ENCODE peak calls at places on chromosomes 16 and 17, in four cellular contexts. One of them, this sample, is unnamed.

GRCh38 chr16:80611930-80612327 is 71.1 kb downstream of the DYNLRB2 start:
- DNase-seq in lung: no peak
- DNase-seq in mucosa of descending colon: no peak
- DNase-seq in Peyer's patch: no peak
- DNase-seq in this sample: no peak

GRCh38 chr17:39704821-39705551 is 5.1 kb downstream of the ERBB2 start:
- DNase-seq in lung: no peak
- DNase-seq in mucosa of descending colon: no peak
- DNase-seq in Peyer's patch: no peak
- DNase-seq in this sample: no peak

GRCh38 chr16:3027983-3028715 is 4.3 kb downstream of the THOC6 start:
- DNase-seq in lung: peak; percentile 86
- DNase-seq in mucosa of descending colon: peak; percentile 95
- DNase-seq in Peyer's patch: peak; percentile 90
- DNase-seq in this sample: peak; percentile 93

GRCh38 chr16:88822281-88823040 is 10.7 kb upstream of the APRT start:
- DNase-seq in lung: no peak
- DNase-seq in mucosa of descending colon: no peak
- DNase-seq in Peyer's patch: no peak
- DNase-seq in this sample: no peak

GRCh38 chr16:52852978-52853377 is 199.7 kb downstream of the CHD9NB start:
- DNase-seq in lung: no peak
- DNase-seq in mucosa of descending colon: no peak
- DNase-seq in Peyer's patch: no peak
- DNase-seq in this sample: no peak

GRCh38 chr17:10613775-10614513 is 43.2 kb downstream of the MYH3 start:
- DNase-seq in lung: no peak
- DNase-seq in mucosa of descending colon: no peak
- DNase-seq in Peyer's patch: no peak
- DNase-seq in this sample: no peak

GRCh38 chr17:58484600-58484999 is 3.6 kb downstream of the HSF5 start:
- DNase-seq in lung: no peak
- DNase-seq in mucosa of descending colon: no peak
- DNase-seq in Peyer's patch: no peak
- DNase-seq in this sample: no peak

GRCh38 chr17:29237476-29238132 is 9.1 kb upstream of the CRYBA1 start:
- DNase-seq in lung: no peak
- DNase-seq in mucosa of descending colon: no peak
- DNase-seq in Peyer's patch: no peak
- DNase-seq in this sample: no peak

GRCh38 chr16:79055251-79055972 is 545.1 kb downstream of the MAF start:
- DNase-seq in lung: no peak
- DNase-seq in mucosa of descending colon: no peak
- DNase-seq in Peyer's patch: no peak
- DNase-seq in this sample: no peak

GRCh38 chr16:79213214-79213613 is 387.3 kb downstream of the MAF start:
- DNase-seq in lung: no peak
- DNase-seq in mucosa of descending colon: no peak
- DNase-seq in Peyer's patch: no peak
- DNase-seq in this sample: no peak

GRCh38 chr16:64952177-64952576 is 169.7 kb downstream of the CDH11 start:
- DNase-seq in lung: no peak
- DNase-seq in mucosa of descending colon: no peak
- DNase-seq in Peyer's patch: no peak
- DNase-seq in this sample: no peak

GRCh38 chr17:57902800-57903759 is 52.1 kb downstream of the CUEDC1 start:
- DNase-seq in lung: peak; percentile 94
- DNase-seq in mucosa of descending colon: peak; percentile 85
- DNase-seq in Peyer's patch: peak; percentile 33
- DNase-seq in this sample: no peak

GRCh38 chr16:88323041-88323440 is 59.7 kb upstream of the ZNF469 start:
- DNase-seq in lung: no peak
- DNase-seq in mucosa of descending colon: no peak
- DNase-seq in Peyer's patch: no peak
- DNase-seq in this sample: no peak

GRCh38 chr17:64781013-64781392 is 118.9 kb upstream of the SMURF2 start:
- DNase-seq in lung: no peak
- DNase-seq in mucosa of descending colon: no peak
- DNase-seq in Peyer's patch: no peak
- DNase-seq in this sample: no peak
- H3K4me1 ChIP-seq in lung: no peaks in the 10 kb centered on the region
- H3K4me1 ChIP-seq in mucosa of descending colon: peaks cover 43% of the 10 kb centered on the region
- H3K4me1 ChIP-seq in Peyer's patch: peaks cover 4% of the 10 kb centered on the region
- H3K4me1 ChIP-seq in this sample: peaks cover 4% of the 10 kb centered on the region

GRCh38 chr17:49491370-49491769 is 3.7 kb upstream of the NGFR start:
- DNase-seq in lung: no peak
- DNase-seq in mucosa of descending colon: no peak
- DNase-seq in Peyer's patch: no peak
- DNase-seq in this sample: no peak
- H3K4me1 ChIP-seq in lung: no peaks in the 10 kb centered on the region
- H3K4me1 ChIP-seq in mucosa of descending colon: peaks cover 13% of the 10 kb centered on the region
- H3K4me1 ChIP-seq in Peyer's patch: no peaks in the 10 kb centered on the region
- H3K4me1 ChIP-seq in this sample: no peaks in the 10 kb centered on the region

GRCh38 chr17:34099859-34100258 is 155.2 kb upstream of the CCL2 start:
- DNase-seq in lung: no peak
- DNase-seq in mucosa of descending colon: no peak
- DNase-seq in Peyer's patch: no peak
- DNase-seq in this sample: no peak

GRCh38 chr17:34095101-34095500 is 160.0 kb upstream of the CCL2 start:
- DNase-seq in lung: no peak
- DNase-seq in mucosa of descending colon: no peak
- DNase-seq in Peyer's patch: no peak
- DNase-seq in this sample: no peak

DNA sequence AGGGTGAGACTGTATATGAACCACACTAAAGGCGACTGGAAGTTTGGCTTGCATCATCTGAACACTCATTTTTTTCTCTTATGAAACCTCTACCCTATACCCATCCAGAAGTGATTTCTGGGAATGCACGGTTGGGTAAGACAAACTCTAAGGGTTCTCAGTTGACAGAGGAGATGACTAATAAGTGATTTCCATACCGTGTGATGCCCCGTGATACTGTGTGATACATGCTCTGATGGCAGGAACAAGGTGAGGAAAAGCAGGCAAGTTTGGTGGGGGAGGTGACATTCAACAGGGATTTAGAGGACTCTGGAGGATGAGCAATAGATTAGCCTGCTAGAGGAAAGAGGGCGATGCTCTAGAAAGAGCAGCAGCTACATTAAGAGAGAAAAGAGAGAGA is 156.4 kb upstream of the CCL2 start:
- DNase-seq in lung: no peak
- DNase-seq in mucosa of descending colon: no peak
- DNase-seq in Peyer's patch: no peak
- DNase-seq in this sample: no peak
- H3K4me1 ChIP-seq in lung: no peaks in the 10 kb centered on the region
- H3K4me1 ChIP-seq in mucosa of descending colon: no peaks in the 10 kb centered on the region
- H3K4me1 ChIP-seq in Peyer's patch: no peaks in the 10 kb centered on the region
- H3K4me1 ChIP-seq in this sample: no peaks in the 10 kb centered on the region

DNA sequence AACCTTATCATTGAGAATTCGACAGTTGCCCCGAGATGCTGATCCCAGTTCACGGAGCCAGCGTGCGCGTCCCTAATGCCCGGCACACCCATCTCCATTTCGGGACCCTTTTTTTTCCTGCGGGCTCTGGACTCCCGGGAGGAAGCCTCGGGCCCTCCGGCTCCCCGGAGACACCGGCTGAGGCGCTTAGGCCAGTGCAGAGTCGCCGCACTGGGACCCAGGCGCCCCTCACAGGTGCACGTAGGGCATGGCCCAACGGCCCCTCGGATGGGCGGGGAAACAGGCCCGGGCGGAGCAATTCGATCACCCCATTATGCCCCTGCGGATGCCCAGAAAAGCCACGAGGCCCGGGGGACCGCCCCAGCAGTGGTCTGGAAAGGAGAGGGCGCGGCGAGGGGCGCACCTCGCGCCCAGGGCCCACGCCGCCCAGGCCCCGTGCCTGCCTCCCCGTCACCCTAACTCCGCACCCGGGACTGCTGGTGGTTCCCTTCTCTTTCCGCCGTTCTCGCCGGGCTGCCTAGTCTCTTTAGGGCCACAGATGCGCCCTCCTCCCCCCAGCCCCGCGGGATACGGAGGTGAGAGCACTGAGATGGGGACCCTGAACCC is 18.5 kb upstream of the ZFHX3 start:
- DNase-seq in lung: no peak
- DNase-seq in mucosa of descending colon: no peak
- DNase-seq in Peyer's patch: no peak
- DNase-seq in this sample: no peak
- H3K4me1 ChIP-seq in lung: peaks cover 8% of the 10 kb centered on the region
- H3K4me1 ChIP-seq in mucosa of descending colon: peaks cover 27% of the 10 kb centered on the region
- H3K4me1 ChIP-seq in Peyer's patch: peaks cover 7% of the 10 kb centered on the region
- H3K4me1 ChIP-seq in this sample: peaks cover 22% of the 10 kb centered on the region

DNA sequence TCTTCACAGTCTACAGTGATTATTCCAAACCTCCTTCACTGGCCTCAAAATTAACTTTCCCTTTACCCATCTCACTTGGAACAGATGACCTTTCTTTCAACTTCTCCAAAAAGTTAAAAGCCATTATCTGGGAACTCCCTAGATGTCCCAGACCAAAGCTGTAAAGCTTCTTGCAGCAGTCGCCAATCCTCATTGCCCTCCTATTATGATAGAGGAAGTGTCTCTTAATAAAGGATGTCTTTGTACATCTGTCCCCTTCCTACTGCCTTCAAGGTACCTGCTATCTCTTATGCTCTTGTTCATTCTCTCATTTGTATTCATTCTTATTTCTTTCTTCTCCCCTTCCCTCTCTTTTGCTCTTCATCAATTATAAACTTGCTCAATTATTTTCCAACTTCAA is 127.5 kb downstream of the MRTFB start:
- DNase-seq in lung: no peak
- DNase-seq in mucosa of descending colon: no peak
- DNase-seq in Peyer's patch: no peak
- DNase-seq in this sample: no peak
- H3K4me1 ChIP-seq in lung: peaks cover 10% of the 10 kb centered on the region
- H3K4me1 ChIP-seq in mucosa of descending colon: peaks cover 8% of the 10 kb centered on the region
- H3K4me1 ChIP-seq in Peyer's patch: no peaks in the 10 kb centered on the region
- H3K4me1 ChIP-seq in this sample: no peaks in the 10 kb centered on the region